ENCODE peak calls at places on chromosome 10, in four cellular contexts. V is Caco-2, T is progenitor cell of endocrine pancreas, U is GM13976. O is an unnamed sample.

GRCh38 chr10:11505636-11506035 is 105.8 kb downstream of the USP6NL start:
- DNase-seq in V (no peak), T (no peak), U (no peak), O (no peak)

GRCh38 chr10:71725998-71726672 is 6.6 kb upstream of the C10orf105 start:
- DNase-seq in U (peak; percentile 69), T (no peak), V (peak; percentile 59), O (no peak)

GRCh38 chr10:13792011-13792410 is 205.2 kb downstream of the PRPF18 start:
- DNase-seq in U (no peak), V (no peak), T (no peak), O (no peak)

GRCh38 chr10:100364735-100365391 is 17.8 kb downstream of the SCD start:
- DNase-seq in U (no peak), V (no peak), T (no peak), O (no peak)

GRCh38 chr10:84957427-84957826 is 629.0 kb downstream of the CCSER2 start:
- DNase-seq in U (no peak), V (no peak), T (no peak), O (no peak)

GRCh38 chr10:130074639-130075038 is 36.0 kb downstream of the C10orf143 start:
- DNase-seq in U (no peak), T (no peak), V (no peak), O (no peak)

GRCh38 chr10:131113165-131113564 is 198.4 kb downstream of the TCERG1L start:
- DNase-seq in V (no peak), U (no peak), T (no peak), O (no peak)

GRCh38 chr10:132577350-132578005 is 39.9 kb downstream of the INPP5A start:
- DNase-seq in T (no peak), V (peak; percentile 42), U (no peak), O (no peak)

GRCh38 chr10:71975087-71975890 is 11.1 kb downstream of the CHST3 start:
- DNase-seq in V (no peak), T (no peak), U (peak; percentile 16), O (no peak)

GRCh38 chr10:88898727-88899126 is 18.7 kb downstream of the STAMBPL1 start:
- DNase-seq in U (no peak), V (no peak), T (no peak), O (no peak)

GRCh38 chr10:67492317-67493019 is 203.5 kb downstream of the CTNNA3 start:
- DNase-seq in V (no peak), U (no peak), T (no peak), O (no peak)

GRCh38 chr10:58782876-58783859 is 270.5 kb downstream of the BICC1 start:
- DNase-seq in U (no peak), T (no peak), V (peak; percentile 61), O (no peak)

GRCh38 chr10:17335065-17335464 is 107.0 kb downstream of the VIM start:
- DNase-seq in T (no peak), U (no peak), V (no peak), O (no peak)

GRCh38 chr10:13351340-13351915 is 3.3 kb upstream of the SEPHS1 start:
- DNase-seq in V (no peak), U (peak; percentile 43), T (no peak), O (no peak)

GRCh38 chr10:62250594-62251198 is 17.9 kb downstream of the RTKN2 start:
- DNase-seq in T (no peak), U (no peak), V (peak; percentile 28), O (no peak)

GRCh38 chr10:62252051-62252450 is 16.6 kb downstream of the RTKN2 start:
- DNase-seq in U (no peak), V (no peak), T (no peak), O (no peak)

GRCh38 chr10:62244785-62245595 is 23.7 kb downstream of the RTKN2 start:
- DNase-seq in T (no peak), V (peak; percentile 82), U (peak; percentile 41), O (no peak)

GRCh38 chr10:62249974-62250373 is 18.7 kb downstream of the RTKN2 start:
- DNase-seq in U (no peak), V (no peak), T (no peak), O (no peak)

GRCh38 chr10:62248465-62248864 is 20.2 kb downstream of the RTKN2 start:
- DNase-seq in T (no peak), U (no peak), V (no peak), O (no peak)
- TF ChIP-seq CTCF in T (no peak), U (no peak), V (no peak), O (peak; percentile 25)

GRCh38 chr10:5683065-5683464 is 1.6 kb upstream of the TASOR2 start:
- DNase-seq in V (no peak), T (no peak), U (no peak), O (no peak)

GRCh38 chr10:5678397-5678983 is 6.1 kb upstream of the TASOR2 start:
- DNase-seq in V (no peak), T (no peak), U (no peak), O (no peak)

GRCh38 chr10:5681930-5682329 is 2.7 kb upstream of the TASOR2 start:
- DNase-seq in V (no peak), U (no peak), T (no peak), O (no peak)

GRCh38 chr10:5679036-5679435 is 5.6 kb upstream of the TASOR2 start:
- DNase-seq in V (no peak), T (no peak), U (no peak), O (no peak)

GRCh38 chr10:5679606-5680005 is 5.0 kb upstream of the TASOR2 start:
- DNase-seq in V (no peak), U (no peak), T (no peak), O (no peak)
- TF ChIP-seq CTCF in V (peak; percentile 1), U (no peak), T (no peak), O (no peak)

DNA sequence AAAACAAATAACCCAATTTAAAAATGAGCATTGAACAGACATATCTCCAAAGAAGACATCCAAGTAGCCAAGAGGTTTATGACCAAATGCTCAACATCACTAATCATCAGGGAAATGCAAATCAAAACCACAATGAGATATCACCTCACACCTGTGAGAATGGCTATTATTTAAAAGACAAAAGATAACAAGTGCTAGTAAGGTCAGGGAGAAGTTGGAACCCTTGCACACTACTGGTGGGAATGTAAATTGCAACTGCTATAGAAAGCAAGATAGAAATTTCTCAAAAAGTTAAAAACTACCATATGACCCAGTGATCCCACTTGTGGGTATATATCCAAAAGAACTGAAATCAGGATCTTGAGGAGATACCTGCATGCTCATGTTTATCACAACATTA is 49.5 kb downstream of the SGMS1 start:
- DNase-seq in T (no peak), U (no peak), V (no peak), O (no peak)
- TF ChIP-seq CTCF in T (peak; percentile 31), U (no peak), V (peak; percentile 13), O (peak; percentile 27)

GRCh38 chr10:106795619-106796018 is 368.9 kb downstream of the SORCS1 start:
- DNase-seq in U (peak; percentile 49), V (peak; percentile 25), T (peak; percentile 19), O (peak; percentile 66)
- TF ChIP-seq CTCF in U (peak; percentile 12), V (peak; percentile 26), T (peak; percentile 78), O (peak; percentile 46)

GRCh38 chr10:44962870-44963738 is 3.5 kb downstream of the RASSF4 start:
- DNase-seq in V (no peak), U (no peak), T (no peak), O (no peak)
- TF ChIP-seq CTCF in V (peak; percentile 70), U (no peak), T (peak; percentile 53), O (peak; percentile 18)

GRCh38 chr10:97713828-97714400 is 384 bp downstream of the MARVELD1 start:
- DNase-seq in V (peak; percentile 81), T (peak; percentile 44), U (peak; percentile 87), O (peak; percentile 45)
- TF ChIP-seq CTCF in V (peak; percentile 49), T (peak; percentile 36), U (peak; percentile 40), O (no peak)

DNA sequence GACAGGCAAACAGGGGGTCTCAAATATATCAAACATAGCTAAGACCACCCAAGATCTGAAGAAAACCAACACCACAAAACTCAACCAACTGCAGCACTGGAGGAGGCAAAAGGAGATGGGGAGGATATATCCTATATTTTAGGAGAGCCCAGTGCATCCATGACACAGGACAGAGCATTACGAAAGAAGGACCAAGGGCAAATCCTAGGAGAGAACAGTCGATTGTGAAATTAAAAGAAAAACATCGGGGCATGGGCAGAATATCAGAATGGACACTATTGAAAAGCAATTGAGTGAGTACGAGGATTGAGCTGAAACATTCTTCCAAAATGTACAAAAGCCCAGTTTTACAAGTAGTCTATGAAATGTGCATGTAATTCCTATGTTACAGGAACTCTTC is 48.5 kb upstream of the DRGX start:
- DNase-seq in T (no peak), U (no peak), V (no peak), O (no peak)
- TF ChIP-seq CTCF in T (no peak), U (no peak), V (no peak), O (no peak)

DNA sequence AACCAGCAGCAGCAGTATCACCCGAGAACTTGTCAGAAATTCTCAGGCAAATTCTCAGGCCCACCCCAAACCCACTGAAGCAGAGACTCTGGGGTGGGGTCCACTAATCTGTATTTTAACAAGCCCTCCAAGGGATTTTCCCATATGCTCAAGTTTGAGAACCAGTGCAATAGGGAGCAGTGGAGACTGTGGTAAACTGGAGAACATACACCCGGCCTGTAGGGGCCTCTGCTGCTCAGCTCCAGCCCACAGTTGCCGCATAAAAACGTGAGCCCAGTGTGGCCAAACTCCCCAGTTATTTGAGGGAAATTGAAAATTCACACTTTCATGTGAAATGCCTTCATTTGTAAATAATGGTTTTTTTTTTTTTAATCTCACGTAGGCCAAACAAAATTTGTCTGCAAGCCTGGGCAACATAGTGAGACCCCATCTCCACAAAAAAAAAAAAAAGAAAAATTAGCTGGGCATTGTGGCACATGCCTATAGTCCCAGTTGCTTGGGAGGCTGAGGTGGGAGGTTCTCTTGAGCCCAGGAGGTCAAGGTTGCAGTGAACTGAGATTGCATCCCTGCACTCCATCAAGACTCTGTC is 97.6 kb upstream of the ZMIZ1 start:
- DNase-seq in V (no peak), U (no peak), T (no peak), O (no peak)
- TF ChIP-seq CTCF in V (no peak), U (no peak), T (no peak), O (no peak)

GRCh38 chr10:36683421-36683820 is 442.0 kb upstream of the ANKRD30A start:
- DNase-seq in T (no peak), V (no peak), U (no peak), O (no peak)
- TF ChIP-seq CTCF in T (no peak), V (no peak), U (no peak), O (no peak)

GRCh38 chr10:42753507-42754154 is 29.0 kb upstream of the BMS1 start:
- DNase-seq in T (no peak), V (peak; percentile 47), U (no peak), O (no peak)
- TF ChIP-seq CTCF in T (no peak), V (no peak), U (no peak), O (peak; percentile 3)

O was measured in mesothelial cell of epicardium.